ENCODE peak calls at places on chromosome 21, in four cellular contexts. C, W, H and G are unnamed samples.
A peak's percentile ranks its signal among the peaks of the same experiment; 100 is the strongest.

GRCh38 chr21:38678827-38679226 is 126.9 kb upstream of the ETS2 start:
- DNase-seq in C (no peak), W (no peak), H (no peak), G (no peak)

GRCh38 chr21:18411565-18411964 is 8.0 kb upstream of the TMPRSS15 start:
- DNase-seq in C (no peak), W (no peak), H (no peak), G (no peak)

GRCh38 chr21:43370091-43370658 is 56.8 kb downstream of the SIK1 start:
- DNase-seq in C (no peak), W (no peak), H (no peak), G (no peak)

GRCh38 chr21:17388226-17388625 is 124.6 kb upstream of the CXADR start:
- DNase-seq in C (no peak), W (no peak), H (no peak), G (no peak)

GRCh38 chr21:29506947-29507346 is 208.2 kb downstream of the BACH1 start:
- DNase-seq in C (no peak), W (no peak), H (no peak), G (no peak)

GRCh38 chr21:31254131-31254530 is 89.9 kb downstream of the TIAM1 start:
- DNase-seq in C (no peak), W (no peak), H (no peak), G (no peak)

GRCh38 chr21:42056996-42057689 is 14.0 kb upstream of the UMODL1 start:
- DNase-seq in C (no peak), W (no peak), H (peak; percentile 81), G (no peak)

GRCh38 chr21:41817228-41817627 is 50.4 kb upstream of the RIPK4 start:
- DNase-seq in C (peak; percentile 72), W (peak; percentile 73), H (peak; percentile 67), G (peak; percentile 37)

GRCh38 chr21:31349208-31349607 is 5.1 kb upstream of the TIAM1 start:
- DNase-seq in C (no peak), W (no peak), H (no peak), G (no peak)

GRCh38 chr21:45309069-45309521 is 21.4 kb upstream of the POFUT2 start:
- DNase-seq in C (peak; percentile 82), W (no peak), H (peak; percentile 70), G (peak; percentile 25)

GRCh38 chr21:45306832-45307571 is 19.3 kb upstream of the POFUT2 start:
- DNase-seq in C (peak; percentile 96), W (no peak), H (peak; percentile 62), G (no peak)

GRCh38 chr21:45306453-45306831 is 18.7 kb upstream of the POFUT2 start:
- DNase-seq in C (no peak), W (no peak), H (no peak), G (no peak)

GRCh38 chr21:45309541-45310381 is 22.1 kb upstream of the POFUT2 start:
- DNase-seq in C (no peak), W (no peak), H (no peak), G (no peak)

DNA sequence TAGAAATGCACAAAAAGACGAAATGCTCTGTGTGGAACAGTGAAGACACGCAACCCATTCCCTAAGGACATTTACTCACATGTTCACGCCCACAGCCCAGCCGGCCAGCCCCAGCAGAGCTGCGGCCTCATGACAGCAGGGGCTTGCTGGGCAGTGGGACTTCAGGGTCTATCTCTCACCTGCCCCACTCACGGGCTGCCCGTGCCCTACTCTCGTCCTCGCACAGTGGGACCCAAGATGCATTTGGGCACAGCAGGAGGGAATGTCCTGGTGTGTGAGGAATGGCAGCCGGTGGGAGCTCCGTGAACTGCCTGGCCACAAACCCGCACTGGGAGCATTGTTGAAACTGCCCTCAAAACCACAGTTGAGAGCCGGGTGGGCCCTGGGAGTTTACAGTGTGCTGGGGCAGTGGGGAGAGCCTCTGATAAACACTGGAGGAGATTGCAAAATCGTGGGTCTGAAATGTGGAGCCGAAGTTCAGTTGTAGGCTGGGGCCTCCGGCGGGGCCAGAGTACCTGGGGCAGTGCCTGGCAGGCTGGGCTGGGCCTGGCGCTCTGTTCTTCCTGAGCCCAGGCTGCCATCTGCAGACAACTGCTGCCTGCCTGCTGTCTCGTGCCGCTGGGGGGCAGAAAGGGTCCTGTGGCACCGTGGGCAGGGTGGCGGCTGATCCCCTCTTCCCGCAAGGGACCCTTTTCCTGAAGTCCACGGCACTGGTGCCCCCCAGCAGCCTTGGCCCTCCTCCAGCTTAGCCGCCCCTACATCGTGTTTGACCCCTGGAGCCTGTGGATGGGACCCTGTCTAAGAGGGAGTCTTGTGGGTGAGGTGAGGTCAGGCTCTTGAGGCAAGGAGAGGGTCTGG is 20.7 kb upstream of the POFUT2 start:
- DNase-seq in C (no peak), W (no peak), H (no peak), G (no peak)
- TF ChIP-seq POLR2A in C (no peak), W (no peak), H (no peak), G (no peak)

DNA sequence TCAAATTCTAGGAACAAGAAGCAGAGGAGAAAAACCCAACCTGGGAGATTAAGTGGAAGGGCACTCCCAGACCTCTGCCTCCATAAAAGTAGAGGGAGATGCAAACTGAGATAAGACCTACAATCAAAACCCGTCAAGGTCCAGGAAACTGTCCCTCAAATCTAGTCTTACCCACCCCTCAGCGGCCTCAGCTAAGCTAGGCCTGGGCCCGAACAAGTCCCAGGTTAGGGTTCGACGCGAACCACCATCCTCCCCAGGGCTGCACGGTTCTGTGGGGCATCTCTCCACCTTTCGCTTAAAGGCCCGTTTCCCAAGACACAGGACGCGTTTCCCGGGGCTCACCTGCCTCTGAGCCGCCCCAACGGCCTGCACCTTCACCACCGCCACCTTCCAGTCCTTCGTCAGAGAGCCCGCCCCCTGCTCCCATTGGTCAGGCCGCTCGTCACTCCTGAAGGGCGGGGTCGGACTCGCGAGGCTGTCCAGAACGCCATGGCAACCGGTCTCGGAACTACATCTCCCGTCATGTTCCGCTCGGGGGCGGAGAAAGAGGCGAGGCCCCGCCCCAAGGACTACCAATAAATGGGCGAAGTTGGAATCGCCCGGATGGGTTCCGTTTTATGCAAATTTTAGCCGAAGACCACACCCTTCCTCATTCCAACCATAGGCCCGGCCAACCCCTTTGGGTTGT is at the start of gene CRYZL1:
- DNase-seq in C (peak; percentile 100), W (peak; percentile 76), H (peak; percentile 100), G (peak; percentile 99)
- TF ChIP-seq POLR2A in C (peak; percentile 50), W (peak; percentile 59), H (peak; percentile 80), G (peak; percentile 75)

GRCh38 chr21:32545948-32546441 is 39.3 kb downstream of the TCP10L start:
- DNase-seq in C (no peak), W (no peak), H (no peak), G (peak; percentile 94)
- TF ChIP-seq POLR2A in C (no peak), W (no peak), H (no peak), G (peak; percentile 48)

GRCh38 chr21:25912402-25912746 is 177.6 kb downstream of the GABPA start:
- DNase-seq in C (no peak), W (no peak), H (no peak), G (no peak)
- TF ChIP-seq POLR2A in C (no peak), W (no peak), H (no peak), G (no peak)